ENCODE peak calls at places on chromosomes 7 and 10, in four cellular contexts. L, H, K and X are unnamed samples.

GRCh38 chr7:33853361-33854062 is 51.8 kb upstream of the BMPER start:
- DNase-seq in L (no peak), H (no peak), K (no peak), X (no peak)

GRCh38 chr10:89793649-89794254 is 92.4 kb downstream of the KIF20B start:
- DNase-seq in H (peak; percentile 43), L (peak; percentile 73), K (peak; percentile 30), X (peak; percentile 73)

GRCh38 chr7:105454058-105454739 is 65.5 kb upstream of the SRPK2 start:
- DNase-seq in K (no peak), L (no peak), H (no peak), X (no peak)

GRCh38 chr7:114901771-114902170 is 20.1 kb upstream of the MDFIC start:
- DNase-seq in H (no peak), K (no peak), L (no peak), X (peak; percentile 12)

GRCh38 chr7:8197994-8198698 is 63.8 kb downstream of the ICA1 start:
- DNase-seq in L (no peak), H (no peak), K (no peak), X (no peak)

GRCh38 chr10:51007781-51008180 is 66.5 kb upstream of the PRKG1 start:
- DNase-seq in H (no peak), K (no peak), L (no peak), X (no peak)

GRCh38 chr7:148623586-148624282 is 33.2 kb downstream of the C7orf33 start:
- DNase-seq in H (no peak), K (no peak), L (no peak), X (no peak)

GRCh38 chr10:90885176-90885575 is 13.4 kb downstream of the RPP30 start:
- DNase-seq in L (no peak), H (no peak), K (no peak), X (no peak)

GRCh38 chr10:18822156-18822555 is 162.9 kb downstream of the ARL5B start:
- DNase-seq in L (peak; percentile 1), K (no peak), H (no peak), X (no peak)

GRCh38 chr7:29457141-29457561 is 106.5 kb upstream of the PRR15 start:
- DNase-seq in H (no peak), K (no peak), L (no peak), X (no peak)

GRCh38 chr7:112211348-112211907 is 4.9 kb downstream of the ZNF277 start:
- DNase-seq in K (no peak), L (peak; percentile 93), H (no peak), X (peak; percentile 59)

GRCh38 chr10:126565871-126566270 is 104.6 kb downstream of the C10orf90 start:
- DNase-seq in L (no peak), K (no peak), H (no peak), X (no peak)

GRCh38 chr10:104020020-104020419 is 53.1 kb downstream of the SLK start:
- DNase-seq in H (no peak), K (no peak), L (no peak), X (no peak)

GRCh38 chr10:28837613-28838390 is 160.5 kb downstream of the BAMBI start:
- DNase-seq in H (no peak), K (no peak), L (no peak), X (no peak)

GRCh38 chr7:11760372-11760771 is 71.6 kb downstream of the THSD7A start:
- DNase-seq in K (no peak), H (no peak), L (no peak), X (no peak)

GRCh38 chr7:112926018-112926417 is 135.8 kb upstream of the TMEM168 start:
- DNase-seq in K (no peak), L (no peak), H (no peak), X (no peak)

GRCh38 chr10:87658858-87659555 is 671 bp upstream of the PAPSS2 start:
- DNase-seq in H (no peak), L (no peak), K (no peak), X (no peak)

GRCh38 chr10:31830887-31831286 is 97.7 kb downstream of the ARHGAP12 start:
- DNase-seq in K (no peak), L (no peak), H (no peak), X (no peak)

GRCh38 chr10:125611216-125611615 is 71.7 kb downstream of the TEX36 start:
- DNase-seq in H (no peak), K (no peak), L (no peak), X (no peak)

GRCh38 chr7:123797673-123798526 is 47.1 kb upstream of the HYAL4 start:
- DNase-seq in L (peak; percentile 86), K (no peak), H (peak; percentile 28), X (peak; percentile 7)

GRCh38 chr7:36487756-36488336 is 98.2 kb downstream of the ANLN start:
- DNase-seq in L (peak; percentile 39), H (no peak), K (peak; percentile 21), X (peak; percentile 47)

GRCh38 chr7:78149787-78150186 is 351.2 kb downstream of the PHTF2 start:
- DNase-seq in K (no peak), L (no peak), H (no peak), X (no peak)

GRCh38 chr10:117537436-117537903 is 5.1 kb upstream of the EMX2 start:
- DNase-seq in H (peak; percentile 77), L (no peak), K (no peak), X (peak; percentile 25)

GRCh38 chr7:96408881-96409280 is 87.0 kb upstream of the SLC25A13 start:
- DNase-seq in L (no peak), H (no peak), K (no peak), X (no peak)

GRCh38 chr7:30168800-30169584 is 34.2 kb downstream of the MTURN start:
- DNase-seq in L (no peak), H (no peak), K (no peak), X (peak; percentile 42)

GRCh38 chr7:141053626-141054025 is 20.2 kb upstream of the TMEM178B start:
- DNase-seq in K (no peak), H (no peak), L (no peak), X (no peak)

GRCh38 chr7:74013539-74014272 is 14.3 kb upstream of the ELN start:
- DNase-seq in H (no peak), K (no peak), L (no peak), X (no peak)

GRCh38 chr7:151704284-151704968 is 172.5 kb downstream of the PRKAG2 start:
- DNase-seq in L (no peak), K (no peak), H (no peak), X (no peak)

GRCh38 chr10:116905845-116906210 is 56.5 kb downstream of the ENO4 start:
- DNase-seq in K (no peak), L (no peak), H (no peak), X (no peak)

GRCh38 chr7:123494193-123494796 is 40.1 kb downstream of the IQUB start:
- DNase-seq in K (no peak), H (peak; percentile 52), L (peak; percentile 27), X (peak; percentile 20)

GRCh38 chr7:75716992-75717626 is 21.6 kb downstream of the HIP1 start:
- DNase-seq in L (peak; percentile 59), K (no peak), H (no peak), X (no peak)

GRCh38 chr7:149497467-149498261 is at the start of gene ZNF746:
- DNase-seq in H (peak; percentile 97), L (peak; percentile 67), K (peak; percentile 11), X (peak; percentile 84)

GRCh38 chr7:7978860-7979259 is 10.3 kb downstream of the GLCCI1 start:
- DNase-seq in L (no peak), K (no peak), H (no peak), X (no peak)

GRCh38 chr10:21021843-21022594 is 124.9 kb upstream of the NEBL start:
- DNase-seq in K (no peak), L (peak; percentile 44), H (no peak), X (peak; percentile 25)

GRCh38 chr10:125134916-125135770 is 25.2 kb downstream of the CTBP2 start:
- DNase-seq in K (no peak), H (no peak), L (no peak), X (no peak)

GRCh38 chr7:82293467-82293866 is 150.1 kb downstream of the CACNA2D1 start:
- DNase-seq in H (no peak), L (no peak), K (no peak), X (no peak)

GRCh38 chr7:92200791-92201190 is 21.8 kb upstream of the LRRD1 start:
- DNase-seq in H (peak; percentile 46), K (no peak), L (no peak), X (no peak)

GRCh38 chr10:102395677-102396197 is at the start of gene NFKB2:
- DNase-seq in L (no peak), H (no peak), K (no peak), X (no peak)

GRCh38 chr7:71131256-71131752 is 640 bp upstream of the GALNT17 start:
- DNase-seq in H (no peak), L (no peak), K (no peak), X (no peak)

GRCh38 chr10:35027567-35027966 is 62.6 kb downstream of the CUL2 start:
- DNase-seq in K (no peak), H (no peak), L (peak; percentile 12), X (no peak)
- TF ChIP-seq ESRRA in K (no peak), H (no peak), L (no peak), X (no peak)

GRCh38 chr7:44123190-44124003 is at the start of gene POLD2:
- DNase-seq in L (peak; percentile 90), H (peak; percentile 98), K (peak; percentile 79), X (peak; percentile 96)
- TF ChIP-seq POLR2A in L (peak; percentile 77), H (peak; percentile 84), K (peak; percentile 89), X (peak; percentile 68)

GRCh38 chr7:154960063-154960790 is 42.7 kb downstream of the PAXIP1 start:
- DNase-seq in L (peak; percentile 36), H (no peak), K (no peak), X (peak; percentile 12)
- TF ChIP-seq ESRRA in L (no peak), H (no peak), K (no peak), X (no peak)

DNA sequence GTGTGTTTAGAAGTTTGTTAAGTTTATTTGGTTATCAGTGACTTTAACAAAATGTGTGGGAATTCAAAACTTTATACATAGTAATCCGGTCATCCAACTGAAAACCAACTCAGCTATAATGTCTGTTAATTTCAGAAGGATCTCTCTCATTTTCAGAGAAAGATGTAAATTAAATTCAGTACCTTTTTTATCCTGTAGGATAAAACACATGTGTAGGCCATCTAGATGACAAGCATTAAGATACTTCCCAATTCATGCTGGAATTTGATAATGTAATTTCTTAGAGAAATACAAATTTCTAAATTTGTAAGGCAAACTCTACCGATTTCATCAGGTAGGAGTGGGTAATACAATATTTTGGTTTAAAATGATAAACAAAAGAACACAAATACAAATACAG is 43.4 kb upstream of the STEAP4 start:
- DNase-seq in H (no peak), L (no peak), K (no peak), X (no peak)
- TF ChIP-seq POLR2A in H (no peak), L (no peak), K (no peak), X (no peak)

DNA sequence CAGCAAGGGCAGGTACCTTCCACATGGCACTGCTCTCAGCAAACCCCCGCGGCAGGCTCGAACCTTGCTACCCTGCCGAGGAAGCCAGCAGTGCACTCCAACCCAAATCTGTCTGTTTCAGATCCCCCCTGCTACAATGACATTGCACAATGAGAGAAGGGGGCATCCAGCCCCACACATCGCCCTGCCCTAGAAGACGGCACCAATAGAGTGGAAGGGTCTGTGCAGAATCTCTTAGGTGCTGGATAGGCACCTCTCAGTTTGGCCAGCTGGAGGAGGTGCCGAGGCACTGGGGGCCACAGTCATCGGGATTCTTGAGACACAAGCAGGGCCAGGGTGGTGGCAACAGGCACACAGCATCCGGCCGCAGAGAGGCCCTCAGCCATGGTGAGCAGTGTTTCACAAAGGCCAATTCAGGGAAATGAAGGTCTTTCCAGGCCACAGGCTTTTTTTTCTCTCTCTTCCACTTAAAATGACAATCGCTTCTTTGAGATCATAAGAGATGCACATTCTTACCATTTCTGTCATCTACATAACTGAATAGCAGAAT is 281.4 kb downstream of the TNS3 start:
- DNase-seq in H (no peak), L (no peak), K (no peak), X (no peak)
- TF ChIP-seq ESRRA in H (no peak), L (no peak), K (no peak), X (no peak)

GRCh38 chr7:152987673-152988072 is 228.1 kb downstream of the ACTR3B start:
- DNase-seq in L (no peak), H (no peak), K (no peak), X (no peak)
- TF ChIP-seq POLR2A in L (no peak), H (no peak), K (no peak), X (no peak)